ENCODE peak calls at places on chromosomes 1 and 21, in four cellular contexts. J is NCI-H345, S is AG09309, D is iPS DF 19.7. V is an unnamed sample.

GRCh38 chr1:210883821-210884220 is 250.1 kb downstream of the KCNH1 start:
- DNase-seq in J (no peak), S (peak; percentile 37), D (no peak), V (no peak)

GRCh38 chr1:15680131-15680530 is 4.0 kb upstream of the PLEKHM2 start:
- DNase-seq in J (no peak), S (peak; percentile 65), D (no peak), V (no peak)

GRCh38 chr1:16978589-16979474 is 1.6 kb downstream of the MFAP2 start:
- DNase-seq in J (no peak), S (peak; percentile 90), D (no peak), V (no peak)

GRCh38 chr1:214801191-214801590 is 198.2 kb downstream of the CENPF start:
- DNase-seq in J (no peak), S (no peak), D (no peak), V (no peak)

GRCh38 chr21:45460611-45461368 is 55.8 kb downstream of the COL18A1 start:
- DNase-seq in J (no peak), S (peak; percentile 81), D (no peak), V (no peak)

GRCh38 chr1:192907545-192908243 is 98.9 kb downstream of the RGS2 start:
- DNase-seq in J (no peak), S (no peak), D (no peak), V (no peak)

GRCh38 chr1:227888404-227889046 is 59.2 kb downstream of the WNT9A start:
- DNase-seq in J (no peak), S (no peak), D (no peak), V (peak; percentile 21)

GRCh38 chr1:197519741-197520334 is 251.8 kb downstream of the CRB1 start:
- DNase-seq in J (no peak), S (no peak), D (no peak), V (peak; percentile 9)

GRCh38 chr1:204151562-204152309 is at the start of gene ETNK2:
- DNase-seq in J (peak; percentile 75), S (no peak), D (no peak), V (peak; percentile 46)

GRCh38 chr1:40036574-40036973 is 4.0 kb upstream of the CAP1 start:
- DNase-seq in J (no peak), S (no peak), D (no peak), V (no peak)

GRCh38 chr1:104265163-104265562 is 515.5 kb downstream of the AMY1C start:
- DNase-seq in J (no peak), S (no peak), D (no peak), V (no peak)

GRCh38 chr1:55039342-55040082 is at the start of gene PCSK9:
- DNase-seq in J (no peak), S (no peak), D (no peak), V (no peak)

GRCh38 chr1:234875953-234876814 is 252.5 kb downstream of the TOMM20 start:
- DNase-seq in J (no peak), S (no peak), D (no peak), V (peak; percentile 81)

GRCh38 chr1:28104866-28105467 is 16.6 kb upstream of the EYA3 start:
- DNase-seq in J (no peak), S (no peak), D (peak; percentile 96), V (peak; percentile 97)

GRCh38 chr1:29639741-29640427 is 403.6 kb downstream of the PTPRU start:
- DNase-seq in J (no peak), S (no peak), D (no peak), V (no peak)

GRCh38 chr21:36893581-36893980 is 72.9 kb downstream of the HLCS start:
- DNase-seq in J (no peak), S (no peak), D (no peak), V (no peak)

GRCh38 chr1:194369060-194369459 is 1182.6 kb upstream of the B3GALT2 start:
- DNase-seq in J (no peak), S (no peak), D (no peak), V (no peak)

GRCh38 chr1:228944991-228945390 is 209.7 kb downstream of the RHOU start:
- DNase-seq in J (no peak), S (no peak), D (no peak), V (no peak)

GRCh38 chr1:63475761-63476160 is 47.3 kb downstream of the ITGB3BP start:
- DNase-seq in J (no peak), S (no peak), D (no peak), V (no peak)

GRCh38 chr1:236821111-236821625 is 26.1 kb downstream of the MTR start:
- DNase-seq in J (no peak), S (no peak), D (no peak), V (no peak)

GRCh38 chr1:222062640-222063039 is 320.8 kb upstream of the DUSP10 start:
- DNase-seq in J (no peak), S (no peak), D (no peak), V (no peak)

GRCh38 chr1:198153103-198153502 is 3.7 kb upstream of the NEK7 start:
- DNase-seq in J (no peak), S (peak; percentile 62), D (no peak), V (no peak)

GRCh38 chr1:43366179-43366578 is 1.6 kb downstream of the ELOVL1 start:
- DNase-seq in J (no peak), S (no peak), D (no peak), V (peak; percentile 98)

GRCh38 chr1:84847253-84848247 is 45.5 kb downstream of the LPAR3 start:
- DNase-seq in J (peak; percentile 97), S (peak; percentile 94), D (no peak), V (peak; percentile 93)

GRCh38 chr1:147641695-147642592 is 28.4 kb downstream of the ACP6 start:
- DNase-seq in J (peak; percentile 79), S (no peak), D (no peak), V (peak; percentile 50)

GRCh38 chr1:26083246-26083645 is 15.8 kb upstream of the TRIM63 start:
- DNase-seq in J (no peak), S (no peak), D (no peak), V (no peak)

GRCh38 chr1:226495716-226496115 is 52.8 kb upstream of the STUM start:
- DNase-seq in J (no peak), S (no peak), D (no peak), V (no peak)

GRCh38 chr1:153386500-153386901 is 4.4 kb downstream of the S100A8 start:
- DNase-seq in J (no peak), S (no peak), D (no peak), V (no peak)

GRCh38 chr1:33005117-33005811 is 31.4 kb downstream of the AK2 start:
- DNase-seq in J (no peak), S (no peak), D (no peak), V (no peak)

GRCh38 chr1:55504306-55504706 is 289.1 kb upstream of the USP24 start:
- DNase-seq in J (no peak), S (no peak), D (no peak), V (no peak)

GRCh38 chr1:84712288-84712874 is 22.1 kb upstream of the SSX2IP start:
- DNase-seq in J (no peak), S (no peak), D (no peak), V (no peak)

V was measured in NCI-H510A treated with DMSO at 0.1 percent for 48 hours.